ENCODE peak calls at places on chromosome 5, in six cellular contexts. L, A, E, S, G and O are unnamed samples. For H3K36me3, the result is how much of the 10 kb centered on the place peaks cover.

GRCh38 chr5:139574641-139575312 is 13.6 kb downstream of the UBE2D2 start:
- DNase-seq in L (no peak), A (no peak), E (no peak), S (no peak), G (no peak), O (no peak)

GRCh38 chr5:111961867-111962266 is 204.9 kb upstream of the NREP start:
- DNase-seq in L (no peak), A (no peak), E (no peak), S (no peak), G (no peak), O (no peak)

GRCh38 chr5:7886849-7887460 is 18.0 kb downstream of the MTRR start:
- DNase-seq in L (no peak), A (no peak), E (no peak), S (no peak), G (no peak), O (no peak)

GRCh38 chr5:36770125-36770524 is 106.4 kb upstream of the NIPBL start:
- DNase-seq in L (no peak), A (no peak), E (no peak), S (no peak), G (no peak), O (no peak)

GRCh38 chr5:123538670-123539459 is 26.9 kb downstream of the CSNK1G3 start:
- DNase-seq in L (no peak), A (no peak), E (no peak), S (no peak), G (no peak), O (no peak)

GRCh38 chr5:179338123-179338676 is 7.1 kb downstream of the ADAMTS2 start:
- DNase-seq in L (no peak), A (no peak), E (no peak), S (no peak), G (no peak), O (no peak)

GRCh38 chr5:96743805-96744559 is 63.8 kb downstream of the ERAP1 start:
- DNase-seq in L (no peak), A (no peak), E (no peak), S (no peak), G (no peak), O (no peak)

GRCh38 chr5:33903118-33903517 is 11.3 kb upstream of the ADAMTS12 start:
- DNase-seq in L (no peak), A (peak), E (no peak), S (no peak), G (no peak), O (no peak)

GRCh38 chr5:21834863-21835262 is 1018.3 kb downstream of the CDH12 start:
- DNase-seq in L (no peak), A (no peak), E (no peak), S (no peak), G (no peak), O (no peak)

GRCh38 chr5:20223451-20223850 is 235.5 kb upstream of the CDH18 start:
- DNase-seq in L (no peak), A (no peak), E (no peak), S (no peak), G (no peak), O (no peak)
- H3K36me3 ChIP-seq in L (under half), A (under half), E (under half), S (under half), G (under half), O (under half)

DNA sequence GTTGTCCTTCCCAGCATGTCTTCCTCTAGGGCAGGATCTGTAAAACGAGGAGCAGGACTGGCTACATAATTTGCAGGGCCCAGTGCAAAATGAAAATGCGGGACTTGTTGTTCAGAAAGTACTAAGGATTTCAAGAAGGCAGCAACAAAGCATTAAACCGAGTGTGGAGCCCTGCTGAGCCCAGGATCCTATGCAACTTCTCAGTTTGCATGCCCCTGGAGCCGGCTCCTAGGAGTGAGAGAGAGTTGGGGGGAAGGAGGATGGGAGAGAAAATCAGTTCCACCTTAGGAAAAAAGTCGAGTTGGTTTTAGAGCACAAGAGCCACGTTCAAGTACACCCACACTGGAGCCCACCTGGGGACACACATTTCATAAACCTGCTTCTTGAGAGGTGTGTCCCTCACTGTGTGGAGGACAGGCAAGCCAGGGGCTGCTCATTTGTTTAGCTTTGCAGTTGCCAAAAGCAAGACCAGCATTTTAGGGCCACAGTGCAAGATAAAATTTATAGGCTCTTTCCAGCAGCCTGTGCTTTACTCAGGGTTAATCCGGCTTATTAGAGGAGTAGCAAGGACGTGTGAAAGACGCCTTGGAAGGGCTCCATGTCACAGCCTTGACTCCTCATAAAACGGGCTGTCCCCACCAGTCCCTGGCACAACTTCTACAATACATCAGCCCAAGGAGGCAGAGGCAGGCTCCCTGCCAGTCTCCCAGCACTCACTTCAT is 159.5 kb upstream of the SEMA6A start:
- DNase-seq in L (no peak), A (no peak), E (no peak), S (peak), G (no peak), O (no peak)
- H3K36me3 ChIP-seq in L (under half), A (under half), E (under half), S (under half), G (under half), O (under half)

DNA sequence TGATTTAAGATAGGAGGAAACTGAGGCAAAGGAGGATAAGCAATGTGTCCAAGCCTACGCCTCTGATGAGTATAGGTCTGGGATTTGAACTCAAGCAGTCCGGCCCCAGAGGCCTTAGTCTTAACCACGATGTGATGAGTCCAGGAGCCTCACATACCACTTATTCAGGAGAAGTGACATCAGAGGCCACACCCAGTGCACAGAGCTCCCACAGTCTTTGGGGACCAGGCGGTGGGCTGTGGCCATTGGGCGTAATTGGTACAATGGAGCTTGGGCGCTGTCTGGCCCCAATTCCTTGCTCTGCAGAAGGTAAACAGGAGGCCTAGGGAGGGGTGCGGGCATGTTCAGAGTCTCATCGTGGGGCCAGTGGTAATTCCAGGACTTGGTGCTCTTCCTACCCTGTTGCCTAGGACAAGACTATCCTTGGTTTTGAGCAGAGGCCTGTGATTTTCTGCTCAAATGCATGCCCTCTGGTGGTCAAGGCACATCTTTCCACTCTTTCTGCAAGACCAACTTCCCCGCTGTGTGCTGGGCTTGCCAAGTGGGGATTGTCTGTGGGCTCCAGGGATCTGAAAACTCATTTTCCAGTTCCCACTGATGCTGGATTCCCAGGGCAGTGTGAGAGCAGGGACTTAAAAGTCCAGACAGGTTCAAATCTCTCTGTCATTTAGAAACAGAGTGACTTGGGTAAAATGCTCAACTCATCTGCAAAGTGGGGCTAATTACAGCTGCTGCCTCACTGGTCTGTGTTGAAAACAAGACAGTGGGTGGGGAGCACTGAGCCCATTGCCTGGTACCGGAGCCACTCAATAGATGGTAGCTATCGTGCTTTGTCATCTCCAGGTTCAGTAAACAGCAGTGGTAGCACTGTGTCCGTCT is 15.8 kb downstream of the NDST1 start:
- DNase-seq in L (no peak), A (peak), E (no peak), S (no peak), G (peak), O (no peak)
- H3K36me3 ChIP-seq in L (under half), A (under half), E (under half), S (under half), G (half or more), O (under half)

GRCh38 chr5:171143926-171144325 is 165.1 kb upstream of the TLX3 start:
- DNase-seq in L (no peak), A (no peak), E (no peak), S (no peak), G (no peak), O (no peak)

GRCh38 chr5:171155621-171156020 is 153.4 kb upstream of the TLX3 start:
- DNase-seq in L (no peak), A (no peak), E (no peak), S (no peak), G (no peak), O (no peak)

GRCh38 chr5:171152382-171152781 is 156.7 kb upstream of the TLX3 start:
- DNase-seq in L (no peak), A (no peak), E (no peak), S (no peak), G (no peak), O (no peak)

GRCh38 chr5:171149333-171149732 is 159.7 kb upstream of the TLX3 start:
- DNase-seq in L (no peak), A (no peak), E (no peak), S (no peak), G (no peak), O (no peak)

GRCh38 chr5:171149772-171150171 is 159.3 kb upstream of the TLX3 start:
- DNase-seq in L (no peak), A (no peak), E (no peak), S (no peak), G (no peak), O (no peak)
- H3K36me3 ChIP-seq in L (under half), A (under half), E (under half), S (under half), G (under half), O (under half)

GRCh38 chr5:6752782-6753181 is 39.5 kb downstream of the TENT4A start:
- DNase-seq in L (no peak), A (no peak), E (no peak), S (no peak), G (no peak), O (no peak)
- H3K36me3 ChIP-seq in L (half or more), A (under half), E (under half), S (half or more), G (half or more), O (half or more)

GRCh38 chr5:177430972-177431316 is 4.5 kb downstream of the GRK6 start:
- DNase-seq in L (no peak), A (no peak), E (peak), S (no peak), G (no peak), O (no peak)
- H3K36me3 ChIP-seq in L (under half), A (under half), E (under half), S (half or more), G (half or more), O (under half)